ENCODE peak calls at places on chromosomes 7 and 10, in eight cellular contexts. One of them, this sample, is unnamed.

GRCh38 chr7:100483728-100484635 is at the start of gene NYAP1:
- DNase-seq in coronary artery: no peak
- DNase-seq in MCF 10A: peak
- DNase-seq in fibroblast of the aortic adventitia: peak
- DNase-seq in MM.1S: no peak
- DNase-seq in HFF-Myc: no peak
- DNase-seq in A673: peak
- DNase-seq in mammary epithelial cell: no peak
- DNase-seq in this sample: no peak

GRCh38 chr10:18100664-18101063 is 39.6 kb upstream of the CACNB2 start:
- DNase-seq in fibroblast of the aortic adventitia: peak
- DNase-seq in mammary epithelial cell: no peak
- DNase-seq in coronary artery: no peak
- DNase-seq in MCF 10A: peak
- DNase-seq in HFF-Myc: no peak
- DNase-seq in A673: no peak
- DNase-seq in MM.1S: no peak
- DNase-seq in this sample: no peak

GRCh38 chr7:100693312-100694195 is 496 bp downstream of the GIGYF1 start:
- DNase-seq in HFF-Myc: no peak
- DNase-seq in MCF 10A: no peak
- DNase-seq in coronary artery: no peak
- DNase-seq in A673: no peak
- DNase-seq in fibroblast of the aortic adventitia: no peak
- DNase-seq in MM.1S: no peak
- DNase-seq in mammary epithelial cell: no peak
- DNase-seq in this sample: no peak

GRCh38 chr7:139720705-139721231 is 57.0 kb downstream of the HIPK2 start:
- DNase-seq in coronary artery: peak
- DNase-seq in MM.1S: no peak
- DNase-seq in MCF 10A: peak
- DNase-seq in HFF-Myc: no peak
- DNase-seq in A673: peak
- DNase-seq in fibroblast of the aortic adventitia: no peak
- DNase-seq in mammary epithelial cell: no peak
- DNase-seq in this sample: no peak

GRCh38 chr10:27369832-27370231 is 129.2 kb upstream of the ACBD5 start:
- DNase-seq in MCF 10A: peak
- DNase-seq in MM.1S: no peak
- DNase-seq in HFF-Myc: no peak
- DNase-seq in fibroblast of the aortic adventitia: peak
- DNase-seq in A673: peak
- DNase-seq in coronary artery: no peak
- DNase-seq in mammary epithelial cell: no peak
- DNase-seq in this sample: no peak

GRCh38 chr10:24806262-24806661 is 82.6 kb upstream of the ARHGAP21 start:
- DNase-seq in mammary epithelial cell: no peak
- DNase-seq in HFF-Myc: no peak
- DNase-seq in MM.1S: no peak
- DNase-seq in fibroblast of the aortic adventitia: no peak
- DNase-seq in coronary artery: no peak
- DNase-seq in MCF 10A: no peak
- DNase-seq in A673: no peak
- DNase-seq in this sample: no peak

GRCh38 chr7:114862406-114862805 is 59.5 kb upstream of the MDFIC start:
- DNase-seq in coronary artery: no peak
- DNase-seq in mammary epithelial cell: no peak
- DNase-seq in fibroblast of the aortic adventitia: no peak
- DNase-seq in MM.1S: no peak
- DNase-seq in A673: no peak
- DNase-seq in MCF 10A: no peak
- DNase-seq in HFF-Myc: no peak
- DNase-seq in this sample: no peak

GRCh38 chr10:73589538-73590126 is 1.5 kb downstream of the USP54 start:
- DNase-seq in MCF 10A: no peak
- DNase-seq in fibroblast of the aortic adventitia: no peak
- DNase-seq in HFF-Myc: no peak
- DNase-seq in MM.1S: no peak
- DNase-seq in mammary epithelial cell: peak
- DNase-seq in coronary artery: no peak
- DNase-seq in A673: no peak
- DNase-seq in this sample: no peak

GRCh38 chr10:17175551-17175950 is 25.9 kb downstream of the TRDMT1 start:
- DNase-seq in MCF 10A: no peak
- DNase-seq in A673: no peak
- DNase-seq in coronary artery: no peak
- DNase-seq in mammary epithelial cell: no peak
- DNase-seq in MM.1S: no peak
- DNase-seq in HFF-Myc: no peak
- DNase-seq in fibroblast of the aortic adventitia: peak
- DNase-seq in this sample: no peak

GRCh38 chr7:97079300-97079699 is 38.2 kb upstream of the SDHAF3 start:
- DNase-seq in HFF-Myc: no peak
- DNase-seq in A673: no peak
- DNase-seq in coronary artery: no peak
- DNase-seq in MM.1S: no peak
- DNase-seq in fibroblast of the aortic adventitia: no peak
- DNase-seq in MCF 10A: no peak
- DNase-seq in mammary epithelial cell: no peak
- DNase-seq in this sample: no peak

GRCh38 chr10:15636446-15636845 is 83.3 kb downstream of the ITGA8 start:
- DNase-seq in coronary artery: no peak
- DNase-seq in mammary epithelial cell: no peak
- DNase-seq in fibroblast of the aortic adventitia: no peak
- DNase-seq in A673: no peak
- DNase-seq in MCF 10A: no peak
- DNase-seq in HFF-Myc: no peak
- DNase-seq in MM.1S: no peak
- DNase-seq in this sample: no peak

GRCh38 chr7:1049006-1049741 is 4.8 kb downstream of the GPR146 start:
- DNase-seq in mammary epithelial cell: no peak
- DNase-seq in fibroblast of the aortic adventitia: no peak
- DNase-seq in A673: no peak
- DNase-seq in coronary artery: no peak
- DNase-seq in MCF 10A: no peak
- DNase-seq in HFF-Myc: no peak
- DNase-seq in MM.1S: no peak
- DNase-seq in this sample: no peak

GRCh38 chr7:74231232-74231590 is 21.4 kb downstream of the LAT2 start:
- DNase-seq in A673: no peak
- DNase-seq in MCF 10A: no peak
- DNase-seq in mammary epithelial cell: no peak
- DNase-seq in fibroblast of the aortic adventitia: no peak
- DNase-seq in coronary artery: no peak
- DNase-seq in MM.1S: no peak
- DNase-seq in HFF-Myc: no peak
- DNase-seq in this sample: no peak

GRCh38 chr10:21494221-21495001 is 31.1 kb downstream of the SKIDA1 start:
- DNase-seq in MCF 10A: no peak
- DNase-seq in fibroblast of the aortic adventitia: no peak
- DNase-seq in HFF-Myc: no peak
- DNase-seq in mammary epithelial cell: no peak
- DNase-seq in A673: peak
- DNase-seq in coronary artery: peak
- DNase-seq in MM.1S: no peak
- DNase-seq in this sample: no peak

GRCh38 chr10:64977912-64978311 is 1456.7 kb downstream of the REEP3 start:
- DNase-seq in mammary epithelial cell: no peak
- DNase-seq in MM.1S: no peak
- DNase-seq in fibroblast of the aortic adventitia: no peak
- DNase-seq in HFF-Myc: no peak
- DNase-seq in A673: no peak
- DNase-seq in MCF 10A: no peak
- DNase-seq in coronary artery: no peak
- DNase-seq in this sample: no peak

GRCh38 chr7:123538189-123538714 is 3.9 kb upstream of the IQUB start:
- DNase-seq in HFF-Myc: peak
- DNase-seq in mammary epithelial cell: peak
- DNase-seq in coronary artery: no peak
- DNase-seq in fibroblast of the aortic adventitia: peak
- DNase-seq in A673: peak
- DNase-seq in MM.1S: no peak
- DNase-seq in MCF 10A: peak
- DNase-seq in this sample: no peak

GRCh38 chr7:116859323-116859722 is 3.1 kb upstream of the CAPZA2 start:
- DNase-seq in mammary epithelial cell: peak
- DNase-seq in coronary artery: no peak
- DNase-seq in fibroblast of the aortic adventitia: peak
- DNase-seq in HFF-Myc: peak
- DNase-seq in MCF 10A: peak
- DNase-seq in A673: no peak
- DNase-seq in MM.1S: no peak
- DNase-seq in this sample: peak

GRCh38 chr10:96512997-96513685 is 585 bp downstream of the TLL2 start:
- DNase-seq in MM.1S: no peak
- DNase-seq in mammary epithelial cell: no peak
- DNase-seq in fibroblast of the aortic adventitia: peak
- DNase-seq in coronary artery: no peak
- DNase-seq in HFF-Myc: no peak
- DNase-seq in MCF 10A: no peak
- DNase-seq in A673: no peak
- DNase-seq in this sample: no peak

GRCh38 chr10:96509017-96509641 is 4.6 kb downstream of the TLL2 start:
- DNase-seq in MM.1S: no peak
- DNase-seq in HFF-Myc: no peak
- DNase-seq in mammary epithelial cell: peak
- DNase-seq in A673: peak
- DNase-seq in MCF 10A: no peak
- DNase-seq in fibroblast of the aortic adventitia: peak
- DNase-seq in coronary artery: no peak
- DNase-seq in this sample: no peak

GRCh38 chr10:96512524-96512991 is 1.2 kb downstream of the TLL2 start:
- DNase-seq in A673: peak
- DNase-seq in mammary epithelial cell: no peak
- DNase-seq in fibroblast of the aortic adventitia: peak
- DNase-seq in coronary artery: no peak
- DNase-seq in MM.1S: no peak
- DNase-seq in HFF-Myc: no peak
- DNase-seq in MCF 10A: no peak
- DNase-seq in this sample: no peak

GRCh38 chr10:96513686-96514551 is at the start of gene TLL2:
- DNase-seq in fibroblast of the aortic adventitia: peak
- DNase-seq in HFF-Myc: peak
- DNase-seq in MCF 10A: peak
- DNase-seq in coronary artery: peak
- DNase-seq in MM.1S: peak
- DNase-seq in A673: peak
- DNase-seq in mammary epithelial cell: peak
- DNase-seq in this sample: peak

GRCh38 chr10:96511044-96511945 is 2.4 kb downstream of the TLL2 start:
- DNase-seq in fibroblast of the aortic adventitia: peak
- DNase-seq in MCF 10A: peak
- DNase-seq in mammary epithelial cell: peak
- DNase-seq in HFF-Myc: no peak
- DNase-seq in A673: peak
- DNase-seq in coronary artery: no peak
- DNase-seq in MM.1S: no peak
- DNase-seq in this sample: no peak
- TF ChIP-seq CTCF in fibroblast of the aortic adventitia: peak
- TF ChIP-seq CTCF in MCF 10A: peak
- TF ChIP-seq CTCF in mammary epithelial cell: peak
- TF ChIP-seq CTCF in HFF-Myc: peak
- TF ChIP-seq CTCF in A673: peak
- TF ChIP-seq CTCF in coronary artery: no peak
- TF ChIP-seq CTCF in MM.1S: peak
- TF ChIP-seq CTCF in this sample: peak

GRCh38 chr7:23938230-23938629 is 228.2 kb downstream of the STK31 start:
- DNase-seq in MCF 10A: no peak
- DNase-seq in mammary epithelial cell: no peak
- DNase-seq in HFF-Myc: no peak
- DNase-seq in MM.1S: no peak
- DNase-seq in A673: no peak
- DNase-seq in fibroblast of the aortic adventitia: no peak
- DNase-seq in coronary artery: no peak
- DNase-seq in this sample: no peak

GRCh38 chr7:23941551-23941950 is 231.5 kb downstream of the STK31 start:
- DNase-seq in MM.1S: no peak
- DNase-seq in coronary artery: no peak
- DNase-seq in MCF 10A: no peak
- DNase-seq in A673: no peak
- DNase-seq in mammary epithelial cell: peak
- DNase-seq in HFF-Myc: no peak
- DNase-seq in fibroblast of the aortic adventitia: no peak
- DNase-seq in this sample: no peak

GRCh38 chr7:23942032-23942431 is 232.0 kb downstream of the STK31 start:
- DNase-seq in HFF-Myc: no peak
- DNase-seq in fibroblast of the aortic adventitia: no peak
- DNase-seq in mammary epithelial cell: no peak
- DNase-seq in MCF 10A: no peak
- DNase-seq in coronary artery: no peak
- DNase-seq in MM.1S: no peak
- DNase-seq in A673: no peak
- DNase-seq in this sample: no peak

GRCh38 chr7:23944131-23944530 is 234.1 kb downstream of the STK31 start:
- DNase-seq in mammary epithelial cell: no peak
- DNase-seq in MCF 10A: no peak
- DNase-seq in fibroblast of the aortic adventitia: no peak
- DNase-seq in A673: no peak
- DNase-seq in coronary artery: no peak
- DNase-seq in HFF-Myc: no peak
- DNase-seq in MM.1S: no peak
- DNase-seq in this sample: no peak

GRCh38 chr7:23938937-23939552 is 229.0 kb downstream of the STK31 start:
- DNase-seq in mammary epithelial cell: peak
- DNase-seq in HFF-Myc: no peak
- DNase-seq in coronary artery: no peak
- DNase-seq in MM.1S: peak
- DNase-seq in MCF 10A: peak
- DNase-seq in A673: peak
- DNase-seq in fibroblast of the aortic adventitia: peak
- DNase-seq in this sample: no peak
- TF ChIP-seq CTCF in mammary epithelial cell: peak
- TF ChIP-seq CTCF in HFF-Myc: no peak
- TF ChIP-seq CTCF in coronary artery: no peak
- TF ChIP-seq CTCF in MM.1S: peak
- TF ChIP-seq CTCF in MCF 10A: peak
- TF ChIP-seq CTCF in A673: peak
- TF ChIP-seq CTCF in fibroblast of the aortic adventitia: peak
- TF ChIP-seq CTCF in this sample: peak

DNA sequence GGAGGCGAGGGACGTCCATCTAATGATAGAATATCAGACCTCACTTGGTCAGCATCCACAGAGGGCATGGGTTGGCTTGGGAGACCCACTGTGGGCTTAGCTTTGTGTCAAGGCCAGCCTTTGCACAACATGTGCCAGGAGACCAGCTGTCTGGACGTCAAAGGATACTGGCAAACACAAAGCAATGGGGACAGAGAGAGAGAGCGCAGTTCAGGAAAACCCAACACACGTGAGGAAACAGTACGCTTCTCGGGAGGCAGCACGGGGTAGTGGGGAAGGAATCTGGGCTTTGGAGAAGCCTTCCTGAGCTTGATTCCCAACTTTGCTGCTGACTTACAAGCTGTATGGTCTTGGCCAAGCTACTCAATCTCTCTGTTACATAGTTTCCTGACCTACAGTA is 14.7 kb downstream of the PRLHR start:
- DNase-seq in MM.1S: no peak
- DNase-seq in HFF-Myc: no peak
- DNase-seq in mammary epithelial cell: no peak
- DNase-seq in fibroblast of the aortic adventitia: no peak
- DNase-seq in A673: no peak
- DNase-seq in MCF 10A: no peak
- DNase-seq in coronary artery: no peak
- DNase-seq in this sample: no peak
- TF ChIP-seq CTCF in MM.1S: no peak
- TF ChIP-seq CTCF in HFF-Myc: no peak
- TF ChIP-seq CTCF in mammary epithelial cell: no peak
- TF ChIP-seq CTCF in fibroblast of the aortic adventitia: no peak
- TF ChIP-seq CTCF in A673: no peak
- TF ChIP-seq CTCF in MCF 10A: no peak
- TF ChIP-seq CTCF in coronary artery: no peak
- TF ChIP-seq CTCF in this sample: no peak

GRCh38 chr7:143429770-143430698 is 13.2 kb upstream of the TAS2R60 start:
- DNase-seq in A673: no peak
- DNase-seq in HFF-Myc: no peak
- DNase-seq in mammary epithelial cell: no peak
- DNase-seq in coronary artery: no peak
- DNase-seq in MCF 10A: peak
- DNase-seq in fibroblast of the aortic adventitia: peak
- DNase-seq in MM.1S: no peak
- DNase-seq in this sample: no peak
- TF ChIP-seq CTCF in A673: no peak
- TF ChIP-seq CTCF in HFF-Myc: no peak
- TF ChIP-seq CTCF in mammary epithelial cell: no peak
- TF ChIP-seq CTCF in coronary artery: no peak
- TF ChIP-seq CTCF in MCF 10A: no peak
- TF ChIP-seq CTCF in fibroblast of the aortic adventitia: no peak
- TF ChIP-seq CTCF in MM.1S: no peak
- TF ChIP-seq CTCF in this sample: no peak

This sample was measured in AG09319.